ENCODE peak calls at places on chromosome 9, in six cellular contexts. L is fibroblast of lung, X is PC-3, A is psoas muscle, O is prostate gland, I is H9. S is an unnamed sample. For H3K4me1, the result is how much of the 10 kb centered on the place peaks cover.

GRCh38 chr9:13110766-13111400 is 168.6 kb downstream of the MPDZ start:
- DNase-seq in X (no peak), A (no peak), O (peak), I (no peak), L (peak), S (no peak)

GRCh38 chr9:19988281-19988680 is 199.4 kb upstream of the SLC24A2 start:
- DNase-seq in X (no peak), I (no peak), A (no peak), L (no peak), O (no peak), S (no peak)

GRCh38 chr9:77807295-77807694 is 159.2 kb upstream of the GNA14 start:
- DNase-seq in O (no peak), A (no peak), I (no peak), X (peak), L (peak), S (no peak)

GRCh38 chr9:135515083-135515511 is 6.1 kb upstream of the LCN1 start:
- DNase-seq in A (no peak), X (no peak), O (no peak), I (peak), L (no peak), S (no peak)

GRCh38 chr9:77793909-77794308 is 145.8 kb upstream of the GNA14 start:
- DNase-seq in L (peak), A (no peak), X (peak), I (no peak), O (no peak), S (no peak)

GRCh38 chr9:10268500-10269485 is 344.0 kb downstream of the PTPRD start:
- DNase-seq in L (peak), X (peak), O (no peak), I (peak), A (no peak), S (no peak)

GRCh38 chr9:100637787-100638186 is 59.9 kb downstream of the CAVIN4 start:
- DNase-seq in A (no peak), L (no peak), O (no peak), I (peak), X (peak), S (no peak)

GRCh38 chr9:86795047-86795437 is 152.3 kb downstream of the GAS1 start:
- DNase-seq in A (no peak), X (no peak), L (peak), I (no peak), O (no peak), S (peak)

GRCh38 chr9:35515766-35516165 is 25.9 kb downstream of the RUSC2 start:
- DNase-seq in A (no peak), I (no peak), L (no peak), O (no peak), X (no peak), S (peak)

GRCh38 chr9:98256632-98257218 is 1.3 kb upstream of the TBC1D2 start:
- DNase-seq in I (no peak), O (no peak), A (no peak), X (no peak), L (no peak), S (no peak)

GRCh38 chr9:1804128-1804865 is 210.8 kb upstream of the SMARCA2 start:
- DNase-seq in A (no peak), X (no peak), I (no peak), L (no peak), O (no peak), S (no peak)

GRCh38 chr9:88586452-88586851 is 51.5 kb downstream of the NXNL2 start:
- DNase-seq in O (no peak), L (peak), X (no peak), I (no peak), A (no peak), S (no peak)

GRCh38 chr9:120386390-120387131 is 193.4 kb downstream of the CDK5RAP2 start:
- DNase-seq in X (no peak), I (no peak), A (no peak), O (peak), L (peak), S (no peak)

GRCh38 chr9:109098221-109098959 is 21.4 kb downstream of the TMEM245 start:
- DNase-seq in X (peak), I (no peak), L (peak), A (no peak), O (peak), S (no peak)

GRCh38 chr9:14313378-14313940 is 482 bp downstream of the NFIB start:
- DNase-seq in A (no peak), L (peak), O (no peak), X (peak), I (peak), S (no peak)

GRCh38 chr9:101366038-101366756 is 18.6 kb downstream of the BAAT start:
- DNase-seq in A (no peak), O (no peak), X (no peak), I (no peak), L (peak), S (no peak)

GRCh38 chr9:22030101-22030598 is 21.0 kb upstream of the CDKN2B start:
- DNase-seq in O (no peak), I (no peak), L (peak), A (no peak), X (peak), S (no peak)

GRCh38 chr9:120792898-120793765 is at the start of gene FBXW2:
- DNase-seq in O (peak), A (peak), L (peak), X (peak), I (peak), S (peak)

GRCh38 chr9:38207247-38207778 is 138.3 kb upstream of the SHB start:
- DNase-seq in X (no peak), I (no peak), O (no peak), L (no peak), A (no peak), S (no peak)

GRCh38 chr9:37984672-37985611 is 81.0 kb upstream of the SLC25A51 start:
- DNase-seq in A (peak), O (no peak), L (peak), I (no peak), X (peak), S (no peak)

GRCh38 chr9:95065224-95065623 is 252.3 kb downstream of the FANCC start:
- DNase-seq in A (no peak), L (no peak), O (no peak), I (no peak), X (no peak), S (no peak)

GRCh38 chr9:95070549-95071021 is 246.9 kb downstream of the FANCC start:
- DNase-seq in I (peak), L (no peak), O (no peak), A (no peak), X (no peak), S (no peak)

GRCh38 chr9:95067888-95068287 is 249.6 kb downstream of the FANCC start:
- DNase-seq in I (no peak), A (no peak), X (no peak), O (no peak), L (no peak), S (no peak)

GRCh38 chr9:95063300-95063699 is 254.2 kb downstream of the FANCC start:
- DNase-seq in L (no peak), O (no peak), A (no peak), X (no peak), I (no peak), S (no peak)

DNA sequence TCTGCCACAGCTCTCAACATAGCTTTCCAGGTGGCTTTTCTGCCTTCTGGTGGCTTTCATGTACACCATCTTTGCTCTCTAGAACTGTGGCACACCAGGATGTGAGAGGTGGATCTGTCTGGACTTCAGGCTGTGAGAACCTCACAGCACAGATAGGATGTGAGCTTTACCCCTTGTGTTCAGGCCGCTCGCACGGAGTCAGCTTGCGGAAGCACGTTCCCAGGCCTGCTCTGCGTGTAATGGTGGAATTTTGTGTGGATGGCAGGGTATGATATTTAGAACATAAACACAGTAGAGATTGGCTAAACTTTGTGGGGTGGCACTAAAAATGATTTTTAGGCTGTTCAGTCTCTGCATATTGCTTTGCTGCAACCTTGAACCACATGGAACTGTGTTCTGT is 250.5 kb downstream of the FANCC start:
- DNase-seq in X (no peak), A (no peak), O (no peak), I (no peak), L (no peak), S (no peak)
- H3K4me1 ChIP-seq in X (under half), A (half or more), O (under half), I (under half), L (under half), S (half or more)

GRCh38 chr9:126955806-126956205 is 41.2 kb downstream of the RALGPS1 start:
- DNase-seq in A (no peak), I (no peak), O (no peak), X (no peak), L (no peak), S (no peak)
- H3K27ac ChIP-seq in A (peak), I (no peak), O (no peak), X (no peak), L (no peak), S (no peak)

DNA sequence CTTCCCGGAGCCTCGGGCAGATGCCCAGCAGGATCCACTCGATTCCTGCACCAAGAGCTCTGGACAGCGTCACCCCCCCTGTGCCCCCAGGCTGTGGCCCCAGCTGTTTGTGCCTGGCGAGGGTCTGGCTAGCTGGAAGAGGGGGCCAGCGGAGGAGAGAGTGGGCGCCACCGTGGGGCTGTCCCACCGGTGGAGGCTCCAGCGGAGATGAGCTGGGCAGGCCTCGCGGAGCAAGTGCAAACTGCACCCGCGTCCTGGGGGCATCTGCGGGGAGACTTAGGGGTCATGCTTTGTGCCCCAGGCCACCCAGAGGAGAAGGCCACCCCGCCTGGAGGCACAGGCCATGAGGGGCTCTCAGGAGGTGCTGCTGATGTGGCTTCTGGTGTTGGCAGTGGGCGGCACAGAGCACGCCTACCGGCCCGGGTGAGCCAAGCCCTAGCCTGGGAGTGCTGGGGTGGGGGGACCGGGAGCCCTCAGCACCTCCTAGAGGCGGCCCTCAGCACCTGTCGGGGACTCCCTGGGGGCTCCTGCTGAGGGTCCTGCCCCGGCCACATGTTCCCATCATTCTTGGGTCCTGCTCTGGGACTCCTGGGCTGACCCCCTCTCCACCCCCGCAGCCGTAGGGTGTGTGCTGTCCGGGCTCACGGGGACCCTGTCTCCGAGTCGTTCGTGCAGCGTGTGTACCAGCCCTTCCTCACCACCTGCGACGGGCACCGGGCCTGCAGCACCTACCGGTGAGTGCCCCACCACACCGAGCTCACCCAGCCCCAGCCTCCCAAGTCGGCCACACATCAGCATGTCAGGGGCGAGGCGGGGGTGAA is 5.4 kb downstream of the EGFL7 start:
- DNase-seq in O (no peak), L (no peak), I (no peak), A (no peak), X (no peak), S (no peak)
- H3K4me1 ChIP-seq in O (under half), L (under half), I (under half), A (under half), X (under half), S (under half)

GRCh38 chr9:33137781-33138264 is 29.3 kb downstream of the B4GALT1 start:
- DNase-seq in X (no peak), O (no peak), I (no peak), L (no peak), A (no peak), S (no peak)

GRCh38 chr9:33139421-33140228 is 27.5 kb downstream of the B4GALT1 start:
- DNase-seq in X (no peak), L (peak), O (no peak), I (no peak), A (peak), S (peak)

GRCh38 chr9:33140406-33141360 is 26.5 kb downstream of the B4GALT1 start:
- DNase-seq in O (no peak), L (no peak), I (no peak), X (no peak), A (no peak), S (no peak)

GRCh38 chr9:33137271-33137670 is 29.9 kb downstream of the B4GALT1 start:
- DNase-seq in L (no peak), O (no peak), A (no peak), I (no peak), X (no peak), S (no peak)

GRCh38 chr9:33138768-33139167 is 28.4 kb downstream of the B4GALT1 start:
- DNase-seq in L (no peak), A (no peak), X (no peak), I (no peak), O (no peak), S (no peak)
- H3K27ac ChIP-seq in L (no peak), A (no peak), X (no peak), I (no peak), O (no peak), S (peak)

GRCh38 chr9:112750767-112751058 is 153 bp downstream of the SNX30 start:
- DNase-seq in O (peak), X (no peak), A (no peak), L (no peak), I (no peak), S (no peak)

GRCh38 chr9:112753725-112754124 is 3.2 kb downstream of the SNX30 start:
- DNase-seq in X (peak), A (no peak), I (no peak), L (peak), O (no peak), S (no peak)

GRCh38 chr9:112751059-112751795 is 667 bp downstream of the SNX30 start:
- DNase-seq in O (peak), A (peak), L (peak), I (peak), X (peak), S (peak)

GRCh38 chr9:112754578-112754977 is 4.0 kb downstream of the SNX30 start:
- DNase-seq in A (no peak), I (no peak), L (peak), X (peak), O (no peak), S (no peak)

DNA sequence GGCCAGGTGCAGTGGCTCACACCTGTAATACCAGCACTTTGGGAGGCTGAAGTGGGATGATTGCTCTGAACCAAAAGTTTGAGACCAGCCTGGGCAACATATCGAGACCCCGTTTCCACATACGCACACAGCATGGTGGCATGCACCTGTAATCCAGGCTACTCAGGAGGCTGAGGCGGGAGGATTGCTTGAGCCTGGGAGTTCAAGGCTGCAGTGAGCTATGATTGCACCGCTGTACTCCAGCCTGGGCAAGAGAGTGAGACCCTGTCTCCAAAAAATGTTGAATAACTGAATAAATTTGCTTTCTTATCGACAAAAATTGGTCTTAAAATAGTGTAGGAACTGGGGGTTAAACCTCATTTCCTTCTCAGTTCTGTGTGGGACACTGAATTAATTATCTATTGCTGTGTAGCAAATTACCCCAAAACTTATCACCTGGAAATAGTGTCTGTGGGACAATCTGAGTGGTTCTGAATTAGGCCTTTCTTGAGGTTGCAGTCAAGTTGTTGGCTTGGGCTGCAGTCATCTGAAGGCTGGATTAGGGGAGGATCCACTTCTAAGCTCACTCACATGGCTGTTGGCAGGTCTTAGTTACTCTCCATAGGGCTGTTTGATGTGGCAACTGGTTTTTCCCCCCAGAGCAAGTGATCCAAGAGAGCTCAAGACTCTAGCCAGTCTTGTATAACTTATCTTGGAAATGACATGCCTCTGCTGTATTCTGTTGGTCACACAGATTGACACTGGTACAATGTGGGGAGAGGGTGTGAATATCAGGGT is 2.0 kb downstream of the SNX30 start:
- DNase-seq in X (no peak), O (no peak), I (no peak), L (no peak), A (no peak), S (no peak)
- H3K4me1 ChIP-seq in X (half or more), O (under half), I (under half), L (under half), A (half or more), S (half or more)

GRCh38 chr9:92530893-92531292 is 4.9 kb downstream of the ECM2 start:
- DNase-seq in I (no peak), L (no peak), X (no peak), O (no peak), A (no peak), S (no peak)

GRCh38 chr9:92534199-92535159 is 1.3 kb downstream of the ECM2 start:
- DNase-seq in I (no peak), L (peak), A (no peak), O (no peak), X (no peak), S (no peak)

GRCh38 chr9:92538541-92538940 is 2.8 kb upstream of the ECM2 start:
- DNase-seq in I (no peak), A (no peak), L (no peak), O (no peak), X (peak), S (no peak)

GRCh38 chr9:92535940-92536850 is at the start of gene ECM2:
- DNase-seq in A (no peak), I (no peak), O (no peak), X (no peak), L (peak), S (no peak)
- H3K27ac ChIP-seq in A (peak), I (no peak), O (peak), X (no peak), L (peak), S (peak)

GRCh38 chr9:129326061-129327005 is 148.3 kb upstream of the IER5L start:
- DNase-seq in A (no peak), O (no peak), X (no peak), I (no peak), L (no peak), S (peak)

GRCh38 chr9:129323376-129323998 is 145.4 kb upstream of the IER5L start:
- DNase-seq in I (no peak), L (no peak), O (no peak), X (no peak), A (no peak), S (no peak)

GRCh38 chr9:129322641-129323375 is 144.7 kb upstream of the IER5L start:
- DNase-seq in I (peak), X (no peak), A (no peak), L (no peak), O (no peak), S (no peak)

GRCh38 chr9:129323999-129324553 is 146.0 kb upstream of the IER5L start:
- DNase-seq in O (no peak), L (no peak), X (no peak), A (no peak), I (no peak), S (no peak)

DNA sequence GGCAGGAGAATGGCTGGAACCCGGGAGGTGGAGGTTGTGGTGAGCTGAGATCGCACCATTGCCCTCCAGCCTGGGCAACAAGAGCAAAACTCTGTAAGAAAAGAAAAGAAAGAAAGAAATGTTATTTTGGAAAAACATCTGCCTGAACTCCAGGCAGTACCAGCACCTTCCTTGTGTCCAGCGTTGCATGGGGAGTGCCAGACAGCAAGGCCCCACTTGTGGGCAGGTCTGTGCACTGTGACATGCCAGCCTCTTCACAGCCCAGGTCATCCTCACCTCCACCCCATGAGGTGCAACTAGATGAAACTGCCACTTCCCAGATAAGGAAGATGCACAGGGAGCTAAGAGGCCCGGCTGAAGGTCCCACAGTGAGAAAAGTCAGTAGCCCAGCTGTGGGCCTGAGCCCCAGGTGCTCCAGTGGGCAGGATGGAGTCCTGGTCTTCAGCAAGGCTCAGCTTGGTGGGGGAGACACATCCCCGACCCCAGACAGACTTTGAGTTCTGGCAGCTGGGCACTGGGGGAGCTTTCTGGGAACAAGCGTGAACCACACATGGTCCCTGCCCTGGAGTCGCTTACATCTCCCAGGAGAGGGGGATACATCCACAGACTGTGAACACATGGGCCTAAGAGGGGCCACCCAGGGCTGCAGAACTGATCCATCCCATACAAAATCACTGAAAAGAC is 146.9 kb upstream of the IER5L start:
- DNase-seq in O (no peak), X (no peak), A (no peak), L (no peak), I (no peak), S (no peak)
- H3K4me1 ChIP-seq in O (under half), X (under half), A (under half), L (under half), I (under half), S (under half)